ENCODE peak calls at places on chromosome 20, in seven cellular contexts. F is fibroblast of mammary gland, E is psoas muscle, G is tibial nerve, Q is Peyer's patch, H is GM12865, S is breast epithelium. O is an unnamed sample.

GRCh38 chr20:1993986-1994385 is at the start of gene PDYN:
- DNase-seq in F (no peak), E (no peak), G (no peak), Q (no peak), H (no peak), S (no peak), O (no peak)

GRCh38 chr20:5848711-5849505 is 98.7 kb downstream of the SHLD1 start:
- DNase-seq in F (peak; percentile 89), E (no peak), G (no peak), Q (no peak), H (peak; percentile 47), S (no peak), O (peak; percentile 29)

GRCh38 chr20:58700121-58700780 is 7.7 kb downstream of the NPEPL1 start:
- DNase-seq in F (peak; percentile 35), E (no peak), G (no peak), Q (no peak), H (no peak), S (no peak), O (no peak)

GRCh38 chr20:34037121-34037520 is 43.4 kb downstream of the RALY start:
- DNase-seq in F (no peak), E (no peak), G (no peak), Q (peak; percentile 38), H (no peak), S (no peak), O (peak; percentile 39)

GRCh38 chr20:38277285-38277684 is 16.8 kb upstream of the KIAA1755 start:
- DNase-seq in F (no peak), E (no peak), G (no peak), Q (no peak), H (no peak), S (no peak), O (no peak)

GRCh38 chr20:53001502-53002301 is 29.5 kb downstream of the TSHZ2 start:
- DNase-seq in F (no peak), E (no peak), G (no peak), Q (no peak), H (peak; percentile 66), S (no peak), O (no peak)

GRCh38 chr20:21632031-21632430 is 73.4 kb upstream of the PAX1 start:
- DNase-seq in F (no peak), E (no peak), G (no peak), Q (no peak), H (no peak), S (no peak), O (no peak)

GRCh38 chr20:1868856-1869255 is 26.4 kb upstream of the SIRPA start:
- DNase-seq in F (peak; percentile 61), E (no peak), G (no peak), Q (no peak), H (no peak), S (no peak), O (no peak)

GRCh38 chr20:35004749-35005462 is 49.2 kb downstream of the MYH7B start:
- DNase-seq in F (no peak), E (peak; percentile 8), G (no peak), Q (no peak), H (no peak), S (no peak), O (no peak)

GRCh38 chr20:38321959-38322598 is 18.1 kb downstream of the BPI start:
- DNase-seq in F (peak; percentile 73), E (no peak), G (peak; percentile 50), Q (no peak), H (peak; percentile 14), S (peak; percentile 49), O (peak; percentile 70)

GRCh38 chr20:10278416-10278815 is 59.8 kb downstream of the SNAP25 start:
- DNase-seq in F (no peak), E (no peak), G (no peak), Q (no peak), H (no peak), S (no peak), O (no peak)

GRCh38 chr20:5557123-5557522 is 193.1 kb upstream of the SHLD1 start:
- DNase-seq in F (peak; percentile 59), E (peak; percentile 27), G (peak; percentile 58), Q (peak; percentile 30), H (peak; percentile 73), S (no peak), O (peak; percentile 59)

GRCh38 chr20:10209091-10209490 is 9.5 kb upstream of the SNAP25 start:
- DNase-seq in F (peak; percentile 30), E (no peak), G (no peak), Q (no peak), H (no peak), S (no peak), O (no peak)

GRCh38 chr20:49347156-49347555 is 69.3 kb upstream of the ZNFX1 start:
- DNase-seq in F (no peak), E (no peak), G (no peak), Q (no peak), H (no peak), S (no peak), O (no peak)

GRCh38 chr20:44324343-44324742 is 12.5 kb upstream of the R3HDML start:
- DNase-seq in F (no peak), E (no peak), G (no peak), Q (no peak), H (no peak), S (no peak), O (peak; percentile 19)

GRCh38 chr20:8309638-8310037 is 177.6 kb downstream of the PLCB1 start:
- DNase-seq in F (no peak), E (no peak), G (no peak), Q (no peak), H (peak; percentile 2), S (no peak), O (peak; percentile 18)
- H3K4me3 ChIP-seq in F (no peak overlapping the region), E (no peak overlapping the region), G (no peak overlapping the region), Q (no peak overlapping the region), H (no peak overlapping the region), S (no peak overlapping the region), O (no peak overlapping the region)

GRCh38 chr20:56003966-56004365 is 1.4 kb downstream of the CBLN4 start:
- DNase-seq in F (no peak), E (peak; percentile 14), G (no peak), Q (no peak), H (no peak), S (no peak), O (peak; percentile 38)
- H3K4me3 ChIP-seq in F (no peak overlapping the region), E (no peak overlapping the region), G (no peak overlapping the region), Q (no peak overlapping the region), H (no peak overlapping the region), S (peak overlapping the region; percentile 28), O (no peak overlapping the region)

GRCh38 chr20:62476074-62476838 is 461 bp upstream of the GATA5 start:
- DNase-seq in F (no peak), E (no peak), G (no peak), Q (no peak), H (no peak), S (no peak), O (no peak)
- H3K4me3 ChIP-seq in F (no peak overlapping the region), E (peak overlapping the region; percentile 51), G (no peak overlapping the region), Q (peak overlapping the region; percentile 72), H (no peak overlapping the region), S (peak overlapping the region; percentile 35), O (no peak overlapping the region)

GRCh38 chr20:46998497-46999190 is 104.0 kb downstream of the EYA2 start:
- DNase-seq in F (no peak), E (no peak), G (no peak), Q (no peak), H (no peak), S (no peak), O (peak; percentile 51)
- H3K4me3 ChIP-seq in F (no peak overlapping the region), E (no peak overlapping the region), G (no peak overlapping the region), Q (no peak overlapping the region), H (no peak overlapping the region), S (no peak overlapping the region), O (no peak overlapping the region)

GRCh38 chr20:23082846-23083552 is 3.1 kb downstream of the CD93 start:
- DNase-seq in F (no peak), E (no peak), G (no peak), Q (no peak), H (peak; percentile 9), S (no peak), O (peak; percentile 85)

GRCh38 chr20:23085415-23086055 is 589 bp downstream of the CD93 start:
- DNase-seq in F (no peak), E (no peak), G (no peak), Q (no peak), H (no peak), S (no peak), O (no peak)

GRCh38 chr20:23084845-23085355 is 1.2 kb downstream of the CD93 start:
- DNase-seq in F (no peak), E (no peak), G (no peak), Q (no peak), H (no peak), S (no peak), O (no peak)

GRCh38 chr20:23083553-23084220 is 2.4 kb downstream of the CD93 start:
- DNase-seq in F (no peak), E (no peak), G (no peak), Q (no peak), H (no peak), S (no peak), O (no peak)

DNA sequence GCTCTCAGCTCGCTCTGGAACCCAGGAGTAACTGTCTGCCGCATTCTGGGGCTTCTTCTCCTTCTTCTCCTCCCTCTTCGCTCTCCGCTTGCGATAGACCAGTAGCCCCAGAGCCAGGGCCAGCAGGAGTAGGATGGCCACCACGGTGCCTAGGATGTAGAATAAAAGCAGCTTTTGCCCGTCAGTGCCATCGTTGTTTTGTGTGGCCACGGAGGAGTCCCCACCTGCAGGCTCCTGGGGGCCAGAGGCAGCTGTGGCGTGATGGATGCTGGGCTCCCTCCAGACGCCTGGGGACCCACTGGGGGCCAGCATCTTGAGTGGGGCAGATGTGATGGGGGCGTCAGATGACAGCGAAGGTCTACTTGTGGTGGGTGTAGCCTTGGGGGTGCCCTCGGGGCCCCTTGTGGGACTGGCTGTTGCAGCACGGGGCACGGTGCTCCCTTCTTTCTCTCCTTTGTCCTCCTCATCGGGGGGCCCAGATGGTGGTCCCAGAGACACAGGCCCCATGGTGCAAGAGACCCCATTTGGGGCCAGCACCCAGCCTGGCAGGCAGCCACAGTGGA is 1.8 kb downstream of the CD93 start:
- DNase-seq in F (no peak), E (no peak), G (no peak), Q (no peak), H (no peak), S (no peak), O (no peak)
- H3K4me3 ChIP-seq in F (no peak overlapping the region), E (peak overlapping the region; percentile 67), G (peak overlapping the region; percentile 24), Q (peak overlapping the region; percentile 34), H (no peak overlapping the region), S (peak overlapping the region; percentile 33), O (no peak overlapping the region)

GRCh38 chr20:63253438-63254236 is 626 bp downstream of the NKAIN4 start:
- DNase-seq in F (no peak), E (no peak), G (no peak), Q (no peak), H (no peak), S (no peak), O (peak; percentile 23)

GRCh38 chr20:63252157-63252780 is 2.0 kb downstream of the NKAIN4 start:
- DNase-seq in F (no peak), E (no peak), G (no peak), Q (no peak), H (no peak), S (no peak), O (no peak)

GRCh38 chr20:63254536-63255384 is 497 bp upstream of the NKAIN4 start:
- DNase-seq in F (no peak), E (no peak), G (no peak), Q (no peak), H (no peak), S (no peak), O (no peak)

GRCh38 chr20:63253065-63253437 is 1.2 kb downstream of the NKAIN4 start:
- DNase-seq in F (no peak), E (no peak), G (no peak), Q (no peak), H (no peak), S (no peak), O (no peak)

DNA sequence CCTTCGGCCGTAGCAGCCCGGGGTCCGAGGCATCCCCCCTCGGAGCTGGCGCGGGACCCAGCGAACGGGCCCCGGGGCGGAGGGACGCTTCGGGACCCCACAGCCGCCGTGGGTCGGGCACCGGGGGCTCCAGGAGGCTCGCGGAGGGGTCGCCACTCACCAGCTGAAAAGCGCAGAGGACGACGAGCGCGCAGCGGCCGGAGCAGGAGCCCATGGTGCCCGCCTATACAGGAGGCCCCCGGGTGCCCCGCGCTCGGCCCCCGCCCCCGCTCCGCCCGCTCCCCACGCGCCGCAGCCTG is at the start of gene NKAIN4:
- DNase-seq in F (no peak), E (no peak), G (no peak), Q (no peak), H (no peak), S (no peak), O (no peak)
- H3K4me3 ChIP-seq in F (no peak within 1 kb of the TSS), E (peak within 1 kb of the TSS; percentile 44), G (peak within 1 kb of the TSS; percentile 22), Q (peak within 1 kb of the TSS; percentile 41), H (no peak within 1 kb of the TSS), S (peak within 1 kb of the TSS; percentile 41), O (no peak within 1 kb of the TSS)